ENCODE peak calls at places on chromosomes 5 and 9, in nine cellular contexts. One of them, this sample, is unnamed.

GRCh38 chr9:98796364-98797101 is at the start of gene ANKS6:
- DNase-seq in naive thymus-derived CD8-positive, alpha-beta T cell: peak
- DNase-seq in NCI-H1417: peak
- DNase-seq in heart right ventricle: peak
- DNase-seq in Caco-2: peak
- DNase-seq in H54: peak
- DNase-seq in ACHN: peak
- DNase-seq in NCI-H510A treated with DMSO at 0.1 percent for 48 hours: peak
- DNase-seq in activated T-cell treated with anti-CD3 and anti-CD28 coated beads, Interleukin-2, amount 50 U/mL, for 24 hours: peak
- DNase-seq in this sample: peak

GRCh38 chr5:1732955-1733354 is 66.7 kb downstream of the MRPL36 start:
- DNase-seq in naive thymus-derived CD8-positive, alpha-beta T cell: no peak
- DNase-seq in NCI-H1417: no peak
- DNase-seq in heart right ventricle: no peak
- DNase-seq in Caco-2: no peak
- DNase-seq in H54: no peak
- DNase-seq in ACHN: no peak
- DNase-seq in NCI-H510A treated with DMSO at 0.1 percent for 48 hours: no peak
- DNase-seq in activated T-cell treated with anti-CD3 and anti-CD28 coated beads, Interleukin-2, amount 50 U/mL, for 24 hours: no peak
- DNase-seq in this sample: no peak

GRCh38 chr9:84970432-84970831 is 300.9 kb downstream of the NTRK2 start:
- DNase-seq in naive thymus-derived CD8-positive, alpha-beta T cell: no peak
- DNase-seq in NCI-H1417: no peak
- DNase-seq in heart right ventricle: no peak
- DNase-seq in Caco-2: no peak
- DNase-seq in H54: no peak
- DNase-seq in ACHN: no peak
- DNase-seq in NCI-H510A treated with DMSO at 0.1 percent for 48 hours: no peak
- DNase-seq in activated T-cell treated with anti-CD3 and anti-CD28 coated beads, Interleukin-2, amount 50 U/mL, for 24 hours: no peak
- DNase-seq in this sample: no peak

GRCh38 chr9:27247756-27248155 is 49.2 kb downstream of the EQTN start:
- DNase-seq in naive thymus-derived CD8-positive, alpha-beta T cell: no peak
- DNase-seq in NCI-H1417: peak
- DNase-seq in heart right ventricle: no peak
- DNase-seq in Caco-2: peak
- DNase-seq in H54: peak
- DNase-seq in ACHN: peak
- DNase-seq in NCI-H510A treated with DMSO at 0.1 percent for 48 hours: peak
- DNase-seq in activated T-cell treated with anti-CD3 and anti-CD28 coated beads, Interleukin-2, amount 50 U/mL, for 24 hours: no peak
- DNase-seq in this sample: peak

GRCh38 chr5:96342581-96342980 is 90.5 kb downstream of the PCSK1 start:
- DNase-seq in naive thymus-derived CD8-positive, alpha-beta T cell: no peak
- DNase-seq in NCI-H1417: no peak
- DNase-seq in heart right ventricle: no peak
- DNase-seq in Caco-2: no peak
- DNase-seq in H54: no peak
- DNase-seq in ACHN: no peak
- DNase-seq in NCI-H510A treated with DMSO at 0.1 percent for 48 hours: no peak
- DNase-seq in activated T-cell treated with anti-CD3 and anti-CD28 coated beads, Interleukin-2, amount 50 U/mL, for 24 hours: no peak
- DNase-seq in this sample: no peak

GRCh38 chr9:113484258-113484730 is 20.8 kb downstream of the RGS3 start:
- DNase-seq in naive thymus-derived CD8-positive, alpha-beta T cell: no peak
- DNase-seq in NCI-H1417: no peak
- DNase-seq in heart right ventricle: peak
- DNase-seq in Caco-2: no peak
- DNase-seq in H54: no peak
- DNase-seq in ACHN: no peak
- DNase-seq in NCI-H510A treated with DMSO at 0.1 percent for 48 hours: no peak
- DNase-seq in activated T-cell treated with anti-CD3 and anti-CD28 coated beads, Interleukin-2, amount 50 U/mL, for 24 hours: no peak
- DNase-seq in this sample: peak

GRCh38 chr5:52947851-52948250 is 41.3 kb upstream of the ITGA2 start:
- DNase-seq in naive thymus-derived CD8-positive, alpha-beta T cell: no peak
- DNase-seq in NCI-H1417: no peak
- DNase-seq in heart right ventricle: no peak
- DNase-seq in Caco-2: no peak
- DNase-seq in H54: no peak
- DNase-seq in ACHN: no peak
- DNase-seq in NCI-H510A treated with DMSO at 0.1 percent for 48 hours: no peak
- DNase-seq in activated T-cell treated with anti-CD3 and anti-CD28 coated beads, Interleukin-2, amount 50 U/mL, for 24 hours: no peak
- DNase-seq in this sample: no peak

GRCh38 chr5:56861893-56862485 is 46.6 kb downstream of the MAP3K1 start:
- DNase-seq in naive thymus-derived CD8-positive, alpha-beta T cell: no peak
- DNase-seq in NCI-H1417: peak
- DNase-seq in heart right ventricle: no peak
- DNase-seq in Caco-2: no peak
- DNase-seq in H54: no peak
- DNase-seq in ACHN: no peak
- DNase-seq in NCI-H510A treated with DMSO at 0.1 percent for 48 hours: no peak
- DNase-seq in activated T-cell treated with anti-CD3 and anti-CD28 coated beads, Interleukin-2, amount 50 U/mL, for 24 hours: no peak
- DNase-seq in this sample: no peak

GRCh38 chr5:132483101-132483500 is 7.5 kb downstream of the IRF1 start:
- DNase-seq in naive thymus-derived CD8-positive, alpha-beta T cell: no peak
- DNase-seq in NCI-H1417: no peak
- DNase-seq in heart right ventricle: no peak
- DNase-seq in Caco-2: no peak
- DNase-seq in H54: no peak
- DNase-seq in ACHN: no peak
- DNase-seq in NCI-H510A treated with DMSO at 0.1 percent for 48 hours: no peak
- DNase-seq in activated T-cell treated with anti-CD3 and anti-CD28 coated beads, Interleukin-2, amount 50 U/mL, for 24 hours: peak
- DNase-seq in this sample: no peak

GRCh38 chr5:95973793-95974325 is 12.2 kb upstream of the ELL2 start:
- DNase-seq in naive thymus-derived CD8-positive, alpha-beta T cell: no peak
- DNase-seq in NCI-H1417: peak
- DNase-seq in heart right ventricle: no peak
- DNase-seq in Caco-2: no peak
- DNase-seq in H54: no peak
- DNase-seq in ACHN: no peak
- DNase-seq in NCI-H510A treated with DMSO at 0.1 percent for 48 hours: no peak
- DNase-seq in activated T-cell treated with anti-CD3 and anti-CD28 coated beads, Interleukin-2, amount 50 U/mL, for 24 hours: no peak
- DNase-seq in this sample: no peak

GRCh38 chr9:69179037-69179436 is 5.0 kb downstream of the TJP2 start:
- DNase-seq in naive thymus-derived CD8-positive, alpha-beta T cell: no peak
- DNase-seq in NCI-H1417: no peak
- DNase-seq in heart right ventricle: no peak
- DNase-seq in Caco-2: no peak
- DNase-seq in H54: no peak
- DNase-seq in ACHN: no peak
- DNase-seq in NCI-H510A treated with DMSO at 0.1 percent for 48 hours: no peak
- DNase-seq in activated T-cell treated with anti-CD3 and anti-CD28 coated beads, Interleukin-2, amount 50 U/mL, for 24 hours: no peak
- DNase-seq in this sample: no peak

GRCh38 chr5:93532370-93532769 is 48.6 kb downstream of the NR2F1-AS1 start:
- DNase-seq in naive thymus-derived CD8-positive, alpha-beta T cell: no peak
- DNase-seq in NCI-H1417: no peak
- DNase-seq in heart right ventricle: peak
- DNase-seq in Caco-2: no peak
- DNase-seq in H54: peak
- DNase-seq in ACHN: no peak
- DNase-seq in NCI-H510A treated with DMSO at 0.1 percent for 48 hours: no peak
- DNase-seq in activated T-cell treated with anti-CD3 and anti-CD28 coated beads, Interleukin-2, amount 50 U/mL, for 24 hours: no peak
- DNase-seq in this sample: peak

GRCh38 chr9:131027048-131027871 is 18.3 kb downstream of the LAMC3 start:
- DNase-seq in naive thymus-derived CD8-positive, alpha-beta T cell: no peak
- DNase-seq in NCI-H1417: no peak
- DNase-seq in heart right ventricle: no peak
- DNase-seq in Caco-2: no peak
- DNase-seq in H54: no peak
- DNase-seq in ACHN: no peak
- DNase-seq in NCI-H510A treated with DMSO at 0.1 percent for 48 hours: no peak
- DNase-seq in activated T-cell treated with anti-CD3 and anti-CD28 coated beads, Interleukin-2, amount 50 U/mL, for 24 hours: no peak
- DNase-seq in this sample: no peak

GRCh38 chr9:123568691-123569342 is 212.8 kb downstream of the CRB2 start:
- DNase-seq in naive thymus-derived CD8-positive, alpha-beta T cell: no peak
- DNase-seq in NCI-H1417: peak
- DNase-seq in heart right ventricle: no peak
- DNase-seq in Caco-2: no peak
- DNase-seq in H54: no peak
- DNase-seq in ACHN: no peak
- DNase-seq in NCI-H510A treated with DMSO at 0.1 percent for 48 hours: no peak
- DNase-seq in activated T-cell treated with anti-CD3 and anti-CD28 coated beads, Interleukin-2, amount 50 U/mL, for 24 hours: no peak
- DNase-seq in this sample: no peak

GRCh38 chr5:35124932-35125331 is 77.2 kb upstream of the AGXT2 start:
- DNase-seq in naive thymus-derived CD8-positive, alpha-beta T cell: no peak
- DNase-seq in NCI-H1417: no peak
- DNase-seq in heart right ventricle: no peak
- DNase-seq in Caco-2: no peak
- DNase-seq in H54: no peak
- DNase-seq in ACHN: no peak
- DNase-seq in NCI-H510A treated with DMSO at 0.1 percent for 48 hours: no peak
- DNase-seq in activated T-cell treated with anti-CD3 and anti-CD28 coated beads, Interleukin-2, amount 50 U/mL, for 24 hours: no peak
- DNase-seq in this sample: no peak

GRCh38 chr5:129991780-129992179 is 87.5 kb downstream of the CHSY3 start:
- DNase-seq in naive thymus-derived CD8-positive, alpha-beta T cell: no peak
- DNase-seq in NCI-H1417: no peak
- DNase-seq in heart right ventricle: no peak
- DNase-seq in Caco-2: no peak
- DNase-seq in H54: no peak
- DNase-seq in ACHN: no peak
- DNase-seq in NCI-H510A treated with DMSO at 0.1 percent for 48 hours: no peak
- DNase-seq in activated T-cell treated with anti-CD3 and anti-CD28 coated beads, Interleukin-2, amount 50 U/mL, for 24 hours: no peak
- DNase-seq in this sample: no peak

GRCh38 chr5:147384346-147385193 is 125.3 kb downstream of the DPYSL3 start:
- DNase-seq in naive thymus-derived CD8-positive, alpha-beta T cell: no peak
- DNase-seq in NCI-H1417: no peak
- DNase-seq in heart right ventricle: no peak
- DNase-seq in Caco-2: no peak
- DNase-seq in H54: no peak
- DNase-seq in ACHN: no peak
- DNase-seq in NCI-H510A treated with DMSO at 0.1 percent for 48 hours: no peak
- DNase-seq in activated T-cell treated with anti-CD3 and anti-CD28 coated beads, Interleukin-2, amount 50 U/mL, for 24 hours: no peak
- DNase-seq in this sample: no peak

GRCh38 chr9:21395778-21396717 is 10.8 kb upstream of the IFNA2 start:
- DNase-seq in naive thymus-derived CD8-positive, alpha-beta T cell: peak
- DNase-seq in NCI-H1417: peak
- DNase-seq in heart right ventricle: peak
- DNase-seq in Caco-2: peak
- DNase-seq in H54: peak
- DNase-seq in ACHN: no peak
- DNase-seq in NCI-H510A treated with DMSO at 0.1 percent for 48 hours: no peak
- DNase-seq in activated T-cell treated with anti-CD3 and anti-CD28 coated beads, Interleukin-2, amount 50 U/mL, for 24 hours: peak
- DNase-seq in this sample: peak

GRCh38 chr5:169796731-169797130 is 159.7 kb downstream of the DOCK2 start:
- DNase-seq in naive thymus-derived CD8-positive, alpha-beta T cell: no peak
- DNase-seq in NCI-H1417: no peak
- DNase-seq in heart right ventricle: no peak
- DNase-seq in Caco-2: no peak
- DNase-seq in H54: no peak
- DNase-seq in ACHN: no peak
- DNase-seq in NCI-H510A treated with DMSO at 0.1 percent for 48 hours: no peak
- DNase-seq in activated T-cell treated with anti-CD3 and anti-CD28 coated beads, Interleukin-2, amount 50 U/mL, for 24 hours: no peak
- DNase-seq in this sample: no peak

GRCh38 chr5:169772256-169772655 is 135.2 kb downstream of the DOCK2 start:
- DNase-seq in naive thymus-derived CD8-positive, alpha-beta T cell: no peak
- DNase-seq in NCI-H1417: no peak
- DNase-seq in heart right ventricle: no peak
- DNase-seq in Caco-2: no peak
- DNase-seq in H54: no peak
- DNase-seq in ACHN: no peak
- DNase-seq in NCI-H510A treated with DMSO at 0.1 percent for 48 hours: no peak
- DNase-seq in activated T-cell treated with anti-CD3 and anti-CD28 coated beads, Interleukin-2, amount 50 U/mL, for 24 hours: no peak
- DNase-seq in this sample: no peak

GRCh38 chr9:21852751-21853150 is 50.3 kb downstream of the MTAP start:
- DNase-seq in naive thymus-derived CD8-positive, alpha-beta T cell: no peak
- DNase-seq in NCI-H1417: no peak
- DNase-seq in heart right ventricle: no peak
- DNase-seq in Caco-2: no peak
- DNase-seq in H54: no peak
- DNase-seq in ACHN: no peak
- DNase-seq in NCI-H510A treated with DMSO at 0.1 percent for 48 hours: no peak
- DNase-seq in activated T-cell treated with anti-CD3 and anti-CD28 coated beads, Interleukin-2, amount 50 U/mL, for 24 hours: no peak
- DNase-seq in this sample: no peak

GRCh38 chr5:76086060-76086459 is 2.9 kb downstream of the SV2C start:
- DNase-seq in naive thymus-derived CD8-positive, alpha-beta T cell: no peak
- DNase-seq in NCI-H1417: no peak
- DNase-seq in heart right ventricle: no peak
- DNase-seq in Caco-2: no peak
- DNase-seq in H54: no peak
- DNase-seq in ACHN: no peak
- DNase-seq in NCI-H510A treated with DMSO at 0.1 percent for 48 hours: no peak
- DNase-seq in activated T-cell treated with anti-CD3 and anti-CD28 coated beads, Interleukin-2, amount 50 U/mL, for 24 hours: no peak
- DNase-seq in this sample: no peak

GRCh38 chr5:31361234-31361633 is 167.7 kb downstream of the CDH6 start:
- DNase-seq in naive thymus-derived CD8-positive, alpha-beta T cell: no peak
- DNase-seq in NCI-H1417: no peak
- DNase-seq in heart right ventricle: no peak
- DNase-seq in Caco-2: no peak
- DNase-seq in H54: peak
- DNase-seq in ACHN: no peak
- DNase-seq in NCI-H510A treated with DMSO at 0.1 percent for 48 hours: no peak
- DNase-seq in activated T-cell treated with anti-CD3 and anti-CD28 coated beads, Interleukin-2, amount 50 U/mL, for 24 hours: no peak
- DNase-seq in this sample: no peak

GRCh38 chr9:92206490-92206889 is 87.0 kb downstream of the IARS1 start:
- DNase-seq in naive thymus-derived CD8-positive, alpha-beta T cell: no peak
- DNase-seq in NCI-H1417: no peak
- DNase-seq in heart right ventricle: no peak
- DNase-seq in Caco-2: no peak
- DNase-seq in H54: no peak
- DNase-seq in ACHN: no peak
- DNase-seq in NCI-H510A treated with DMSO at 0.1 percent for 48 hours: no peak
- DNase-seq in activated T-cell treated with anti-CD3 and anti-CD28 coated beads, Interleukin-2, amount 50 U/mL, for 24 hours: no peak
- DNase-seq in this sample: no peak

GRCh38 chr9:104232781-104233341 is 138.8 kb downstream of the SMC2 start:
- DNase-seq in naive thymus-derived CD8-positive, alpha-beta T cell: no peak
- DNase-seq in NCI-H1417: no peak
- DNase-seq in heart right ventricle: no peak
- DNase-seq in Caco-2: no peak
- DNase-seq in H54: peak
- DNase-seq in ACHN: no peak
- DNase-seq in NCI-H510A treated with DMSO at 0.1 percent for 48 hours: no peak
- DNase-seq in activated T-cell treated with anti-CD3 and anti-CD28 coated beads, Interleukin-2, amount 50 U/mL, for 24 hours: no peak
- DNase-seq in this sample: no peak

This sample was measured in HepG2.